ENCODE peak calls at places on chromosomes 7 and 10, in four cellular contexts. One of them, this sample, is unnamed.

GRCh38 chr10:75202321-75203096 is 8.1 kb upstream of the VDAC2 start:
- DNase-seq in HepG2: peak; percentile 41
- DNase-seq in GM12891: no peak
- DNase-seq in K562: no peak
- DNase-seq in this sample: no peak

GRCh38 chr10:11080564-11080984 is 62.9 kb downstream of the CELF2 start:
- DNase-seq in GM12891: peak; percentile 23
- DNase-seq in K562: no peak
- DNase-seq in HepG2: no peak
- DNase-seq in this sample: no peak

GRCh38 chr7:142645777-142646176 is 103.5 kb upstream of the PRSS1 start:
- DNase-seq in K562: no peak
- DNase-seq in HepG2: no peak
- DNase-seq in GM12891: no peak
- DNase-seq in this sample: no peak

GRCh38 chr10:88386204-88386877 is 196.8 kb downstream of the RNLS start:
- DNase-seq in K562: no peak
- DNase-seq in HepG2: peak; percentile 53
- DNase-seq in GM12891: no peak
- DNase-seq in this sample: no peak

GRCh38 chr10:126066491-126066890 is 170.1 kb downstream of the FANK1 start:
- DNase-seq in K562: no peak
- DNase-seq in GM12891: no peak
- DNase-seq in HepG2: no peak
- DNase-seq in this sample: no peak

GRCh38 chr10:98039690-98040381 is 9.4 kb upstream of the CRTAC1 start:
- DNase-seq in HepG2: no peak
- DNase-seq in GM12891: no peak
- DNase-seq in K562: no peak
- DNase-seq in this sample: no peak

GRCh38 chr10:45354261-45354660 is 19.8 kb upstream of the ALOX5 start:
- DNase-seq in HepG2: no peak
- DNase-seq in K562: no peak
- DNase-seq in GM12891: no peak
- DNase-seq in this sample: no peak

GRCh38 chr10:62817763-62818425 is 1.7 kb upstream of the EGR2 start:
- DNase-seq in HepG2: peak; percentile 54
- DNase-seq in K562: peak; percentile 84
- DNase-seq in GM12891: peak; percentile 81
- DNase-seq in this sample: peak; percentile 84

GRCh38 chr10:23053036-23053435 is 42.3 kb upstream of the MSRB2 start:
- DNase-seq in K562: no peak
- DNase-seq in HepG2: no peak
- DNase-seq in GM12891: no peak
- DNase-seq in this sample: no peak

GRCh38 chr10:126423779-126424491 is 35.7 kb upstream of the ADAM12 start:
- DNase-seq in GM12891: no peak
- DNase-seq in HepG2: no peak
- DNase-seq in K562: no peak
- DNase-seq in this sample: no peak

GRCh38 chr10:132967540-132967939 is 25.2 kb upstream of the CFAP46 start:
- DNase-seq in HepG2: no peak
- DNase-seq in GM12891: no peak
- DNase-seq in K562: no peak
- DNase-seq in this sample: no peak

GRCh38 chr7:76260171-76260703 is 42.2 kb upstream of the HSPB1 start:
- DNase-seq in K562: peak; percentile 99
- DNase-seq in GM12891: no peak
- DNase-seq in HepG2: peak; percentile 74
- DNase-seq in this sample: no peak

GRCh38 chr10:69425513-69426298 is 9.0 kb upstream of the TACR2 start:
- DNase-seq in HepG2: peak; percentile 80
- DNase-seq in K562: no peak
- DNase-seq in GM12891: no peak
- DNase-seq in this sample: no peak

GRCh38 chr7:116354546-116355422 is 144.4 kb downstream of the TES start:
- DNase-seq in GM12891: no peak
- DNase-seq in K562: no peak
- DNase-seq in HepG2: peak; percentile 12
- DNase-seq in this sample: no peak

GRCh38 chr7:5677538-5678294 is 103.7 kb downstream of the RNF216 start:
- DNase-seq in GM12891: no peak
- DNase-seq in HepG2: peak; percentile 34
- DNase-seq in K562: peak; percentile 67
- DNase-seq in this sample: no peak

GRCh38 chr10:97849491-97850402 is at the start of gene GOLGA7B:
- DNase-seq in K562: peak; percentile 86
- DNase-seq in HepG2: peak; percentile 5
- DNase-seq in GM12891: peak; percentile 65
- DNase-seq in this sample: peak; percentile 63

GRCh38 chr10:105140600-105140999 is 499.5 kb downstream of the SORCS3 start:
- DNase-seq in K562: no peak
- DNase-seq in GM12891: no peak
- DNase-seq in HepG2: no peak
- DNase-seq in this sample: no peak

GRCh38 chr7:129466796-129467195 is 32.6 kb downstream of the STRIP2 start:
- DNase-seq in K562: no peak
- DNase-seq in HepG2: no peak
- DNase-seq in GM12891: no peak
- DNase-seq in this sample: no peak

GRCh38 chr10:43943825-43944360 is 295.2 kb upstream of the ZNF32 start:
- DNase-seq in GM12891: no peak
- DNase-seq in K562: no peak
- DNase-seq in HepG2: no peak
- DNase-seq in this sample: no peak

GRCh38 chr10:22999942-23000341 is 72.1 kb downstream of the ARMC3 start:
- DNase-seq in HepG2: no peak
- DNase-seq in GM12891: no peak
- DNase-seq in K562: no peak
- DNase-seq in this sample: no peak

GRCh38 chr10:28839600-28840007 is 162.3 kb downstream of the BAMBI start:
- DNase-seq in HepG2: peak; percentile 21
- DNase-seq in GM12891: no peak
- DNase-seq in K562: peak; percentile 25
- DNase-seq in this sample: no peak

GRCh38 chr10:129023057-129023456 is 444.0 kb upstream of the MGMT start:
- DNase-seq in GM12891: no peak
- DNase-seq in HepG2: no peak
- DNase-seq in K562: no peak
- DNase-seq in this sample: no peak

GRCh38 chr7:108630002-108630401 is 60.3 kb downstream of the DNAJB9 start:
- DNase-seq in HepG2: no peak
- DNase-seq in K562: no peak
- DNase-seq in GM12891: no peak
- DNase-seq in this sample: no peak

GRCh38 chr7:106166651-106167342 is 54.7 kb upstream of the SYPL1 start:
- DNase-seq in HepG2: peak; percentile 62
- DNase-seq in GM12891: no peak
- DNase-seq in K562: peak; percentile 87
- DNase-seq in this sample: no peak

GRCh38 chr7:134768243-134768642 is 11.2 kb upstream of the CALD1 start:
- DNase-seq in HepG2: no peak
- DNase-seq in K562: no peak
- DNase-seq in GM12891: no peak
- DNase-seq in this sample: no peak
- TF ChIP-seq POLR2A in HepG2: no peak
- TF ChIP-seq POLR2A in K562: no peak
- TF ChIP-seq POLR2A in GM12891: no peak
- TF ChIP-seq POLR2A in this sample: no peak

GRCh38 chr10:30929901-30930520 is 101.7 kb downstream of the ZNF438 start:
- DNase-seq in GM12891: no peak
- DNase-seq in K562: no peak
- DNase-seq in HepG2: no peak
- DNase-seq in this sample: no peak

GRCh38 chr10:30940279-30940678 is 91.4 kb downstream of the ZNF438 start:
- DNase-seq in K562: no peak
- DNase-seq in HepG2: no peak
- DNase-seq in GM12891: no peak
- DNase-seq in this sample: no peak

GRCh38 chr10:30939643-30940042 is 92.0 kb downstream of the ZNF438 start:
- DNase-seq in K562: no peak
- DNase-seq in GM12891: no peak
- DNase-seq in HepG2: no peak
- DNase-seq in this sample: no peak

GRCh38 chr10:30931094-30931493 is 100.6 kb downstream of the ZNF438 start:
- DNase-seq in HepG2: no peak
- DNase-seq in K562: no peak
- DNase-seq in GM12891: no peak
- DNase-seq in this sample: no peak

GRCh38 chr10:30935078-30935477 is 96.6 kb downstream of the ZNF438 start:
- DNase-seq in HepG2: no peak
- DNase-seq in GM12891: no peak
- DNase-seq in K562: no peak
- DNase-seq in this sample: no peak
- TF ChIP-seq TAF1 in HepG2: no peak
- TF ChIP-seq TAF1 in GM12891: no peak
- TF ChIP-seq TAF1 in K562: no peak
- TF ChIP-seq TAF1 in this sample: no peak

GRCh38 chr7:23783115-23783514 is 73.1 kb downstream of the STK31 start:
- DNase-seq in HepG2: no peak
- DNase-seq in K562: no peak
- DNase-seq in GM12891: no peak
- DNase-seq in this sample: no peak

DNA sequence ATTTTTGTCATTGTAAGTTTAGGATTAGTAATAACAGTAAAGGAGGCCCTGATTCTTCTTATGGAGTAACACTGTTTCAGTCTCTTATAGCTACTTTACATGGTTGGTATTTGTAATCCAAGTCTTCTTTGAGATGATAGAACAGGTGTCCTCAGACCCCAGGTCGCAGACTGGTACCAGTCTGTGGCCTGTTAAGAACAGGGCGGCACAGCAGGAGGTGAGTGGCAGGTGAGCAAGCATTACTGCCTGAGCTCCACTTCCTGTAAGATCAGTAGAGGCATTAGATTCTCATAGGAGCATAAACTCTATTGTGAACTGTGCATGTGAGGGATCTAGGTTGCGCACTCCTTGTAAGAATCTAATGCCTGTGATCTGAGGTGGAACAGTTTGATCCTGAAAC is 77.3 kb downstream of the STK31 start:
- DNase-seq in GM12891: no peak
- DNase-seq in K562: no peak
- DNase-seq in HepG2: no peak
- DNase-seq in this sample: no peak
- TF ChIP-seq POLR2A in GM12891: no peak
- TF ChIP-seq POLR2A in K562: no peak
- TF ChIP-seq POLR2A in HepG2: no peak
- TF ChIP-seq POLR2A in this sample: no peak

GRCh38 chr10:3954615-3955014 is 169.6 kb upstream of the KLF6 start:
- DNase-seq in K562: no peak
- DNase-seq in HepG2: no peak
- DNase-seq in GM12891: no peak
- DNase-seq in this sample: no peak

GRCh38 chr10:3955493-3955892 is 170.5 kb upstream of the KLF6 start:
- DNase-seq in GM12891: no peak
- DNase-seq in K562: no peak
- DNase-seq in HepG2: no peak
- DNase-seq in this sample: no peak

GRCh38 chr10:3959370-3960266 is 174.6 kb upstream of the KLF6 start:
- DNase-seq in HepG2: no peak
- DNase-seq in K562: no peak
- DNase-seq in GM12891: no peak
- DNase-seq in this sample: no peak

GRCh38 chr10:3958472-3958996 is 173.5 kb upstream of the KLF6 start:
- DNase-seq in K562: no peak
- DNase-seq in GM12891: no peak
- DNase-seq in HepG2: no peak
- DNase-seq in this sample: no peak

GRCh38 chr10:3955954-3956617 is 171.1 kb upstream of the KLF6 start:
- DNase-seq in K562: no peak
- DNase-seq in GM12891: no peak
- DNase-seq in HepG2: no peak
- DNase-seq in this sample: no peak
- TF ChIP-seq TAF1 in K562: no peak
- TF ChIP-seq TAF1 in GM12891: no peak
- TF ChIP-seq TAF1 in HepG2: no peak
- TF ChIP-seq TAF1 in this sample: no peak

GRCh38 chr10:110569736-110570135 is 2.2 kb downstream of the SMC3 start:
- DNase-seq in GM12891: no peak
- DNase-seq in HepG2: peak; percentile 89
- DNase-seq in K562: no peak
- DNase-seq in this sample: no peak

GRCh38 chr10:110569120-110569519 is 1.6 kb downstream of the SMC3 start:
- DNase-seq in K562: no peak
- DNase-seq in HepG2: no peak
- DNase-seq in GM12891: no peak
- DNase-seq in this sample: no peak

GRCh38 chr10:110566472-110567200 is 859 bp upstream of the SMC3 start:
- DNase-seq in K562: no peak
- DNase-seq in GM12891: no peak
- DNase-seq in HepG2: no peak
- DNase-seq in this sample: no peak

GRCh38 chr10:110568055-110568735 is 700 bp downstream of the SMC3 start:
- DNase-seq in GM12891: peak; percentile 16
- DNase-seq in K562: peak; percentile 67
- DNase-seq in HepG2: peak; percentile 21
- DNase-seq in this sample: peak; percentile 14

DNA sequence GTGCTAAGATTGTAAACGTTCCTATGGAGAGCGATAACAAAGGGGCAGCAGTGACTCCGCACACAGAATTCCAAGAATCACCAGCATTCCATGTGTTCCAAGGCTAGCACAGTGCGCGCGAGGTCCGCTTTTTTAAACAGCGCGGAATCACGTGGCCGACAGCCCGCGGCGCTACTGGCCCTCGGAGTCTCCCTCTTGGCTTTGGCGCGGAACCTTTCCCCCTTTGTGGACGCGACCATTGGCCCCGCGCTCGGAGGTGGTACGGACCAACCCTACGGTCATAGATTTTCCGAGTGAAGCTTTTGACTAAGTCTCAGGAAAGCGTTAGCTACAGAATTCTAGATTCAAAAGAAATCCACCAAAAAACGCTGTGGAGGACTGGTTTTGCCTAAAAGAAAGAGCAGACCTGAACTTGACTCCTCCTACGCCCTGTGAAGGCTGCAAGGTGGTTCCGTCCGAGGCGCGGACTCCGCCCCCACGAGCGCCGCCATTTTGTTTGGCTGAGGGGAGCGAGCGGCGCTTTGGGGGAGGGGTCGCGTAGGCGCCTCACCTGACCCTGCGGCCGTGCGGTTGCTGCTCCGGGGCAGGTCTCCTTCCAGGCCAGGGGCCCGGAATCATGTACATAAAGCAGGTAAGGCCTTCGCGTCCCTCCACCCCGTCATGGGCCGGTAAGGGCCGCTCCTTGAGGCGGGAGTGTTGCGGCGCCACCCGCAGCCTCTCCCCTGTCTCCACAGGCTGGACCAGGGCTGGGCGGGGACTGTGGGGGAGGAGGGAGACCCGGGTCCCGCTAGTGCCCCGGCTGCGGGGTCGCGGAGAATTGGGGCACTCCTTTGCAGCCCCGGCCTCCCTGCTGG is at the start of gene SMC3:
- DNase-seq in K562: peak; percentile 75
- DNase-seq in HepG2: peak; percentile 94
- DNase-seq in GM12891: peak; percentile 56
- DNase-seq in this sample: peak; percentile 58
- TF ChIP-seq POLR2A in K562: peak; percentile 81
- TF ChIP-seq POLR2A in HepG2: peak; percentile 58
- TF ChIP-seq POLR2A in GM12891: peak; percentile 83
- TF ChIP-seq POLR2A in this sample: peak; percentile 84

GRCh38 chr10:80265740-80266512 is 23.5 kb downstream of the MAT1A start:
- DNase-seq in GM12891: no peak
- DNase-seq in HepG2: no peak
- DNase-seq in K562: no peak
- DNase-seq in this sample: no peak
- TF ChIP-seq TAF1 in GM12891: no peak
- TF ChIP-seq TAF1 in HepG2: no peak
- TF ChIP-seq TAF1 in K562: no peak
- TF ChIP-seq TAF1 in this sample: no peak